ENCODE peak calls at places on chromosomes 7 and 10, in seven cellular contexts. One of them, this sample, is unnamed.

GRCh38 chr10:12351447-12351846 is 2.1 kb downstream of the CAMK1D start:
- DNase-seq in H1: no peak
- DNase-seq in HepG2: no peak
- DNase-seq in SK-N-SH: no peak
- DNase-seq in HCT116: no peak
- DNase-seq in K562: no peak
- DNase-seq in GM12878: no peak
- DNase-seq in this sample: no peak

GRCh38 chr7:131546583-131547111 is 9.8 kb downstream of the PODXL start:
- DNase-seq in SK-N-SH: peak; percentile 84
- DNase-seq in K562: peak; percentile 87
- DNase-seq in GM12878: no peak
- DNase-seq in HepG2: peak; percentile 46
- DNase-seq in HCT116: no peak
- DNase-seq in H1: peak; percentile 89
- DNase-seq in this sample: peak; percentile 57

GRCh38 chr7:70614237-70614984 is 517.5 kb upstream of the GALNT17 start:
- DNase-seq in GM12878: no peak
- DNase-seq in HCT116: no peak
- DNase-seq in K562: no peak
- DNase-seq in HepG2: no peak
- DNase-seq in SK-N-SH: peak; percentile 91
- DNase-seq in H1: no peak
- DNase-seq in this sample: no peak

GRCh38 chr7:130277763-130278643 is 11.3 kb downstream of the CPA2 start:
- DNase-seq in HCT116: peak; percentile 44
- DNase-seq in SK-N-SH: peak; percentile 77
- DNase-seq in HepG2: peak; percentile 25
- DNase-seq in H1: no peak
- DNase-seq in GM12878: no peak
- DNase-seq in K562: peak; percentile 69
- DNase-seq in this sample: peak; percentile 58

GRCh38 chr10:1156616-1156886 is 100.4 kb downstream of the WDR37 start:
- DNase-seq in SK-N-SH: no peak
- DNase-seq in K562: no peak
- DNase-seq in HCT116: no peak
- DNase-seq in GM12878: no peak
- DNase-seq in H1: no peak
- DNase-seq in HepG2: no peak
- DNase-seq in this sample: no peak

GRCh38 chr7:2629740-2630681 is 1.8 kb upstream of the TTYH3 start:
- DNase-seq in GM12878: no peak
- DNase-seq in HCT116: no peak
- DNase-seq in SK-N-SH: no peak
- DNase-seq in HepG2: peak; percentile 69
- DNase-seq in H1: no peak
- DNase-seq in K562: no peak
- DNase-seq in this sample: no peak

GRCh38 chr7:130942211-130942964 is 208.4 kb upstream of the KLF14 start:
- DNase-seq in SK-N-SH: no peak
- DNase-seq in GM12878: no peak
- DNase-seq in HepG2: peak; percentile 70
- DNase-seq in K562: peak; percentile 80
- DNase-seq in H1: no peak
- DNase-seq in HCT116: no peak
- DNase-seq in this sample: peak; percentile 31

GRCh38 chr10:89351402-89352038 is 23.7 kb downstream of the IFIT3 start:
- DNase-seq in HepG2: no peak
- DNase-seq in K562: no peak
- DNase-seq in SK-N-SH: no peak
- DNase-seq in H1: no peak
- DNase-seq in GM12878: peak; percentile 82
- DNase-seq in HCT116: no peak
- DNase-seq in this sample: peak; percentile 38

GRCh38 chr7:38824948-38825347 is 84.0 kb downstream of the VPS41 start:
- DNase-seq in HCT116: no peak
- DNase-seq in HepG2: no peak
- DNase-seq in H1: no peak
- DNase-seq in GM12878: no peak
- DNase-seq in SK-N-SH: no peak
- DNase-seq in K562: no peak
- DNase-seq in this sample: no peak

GRCh38 chr7:38222481-38223096 is 44.5 kb downstream of the STARD3NL start:
- DNase-seq in H1: no peak
- DNase-seq in HCT116: peak; percentile 34
- DNase-seq in GM12878: peak; percentile 34
- DNase-seq in SK-N-SH: peak; percentile 50
- DNase-seq in HepG2: peak; percentile 51
- DNase-seq in K562: peak; percentile 54
- DNase-seq in this sample: peak; percentile 75

GRCh38 chr7:100430450-100431285 is 1.0 kb downstream of the MEPCE start:
- DNase-seq in K562: no peak
- DNase-seq in H1: no peak
- DNase-seq in GM12878: no peak
- DNase-seq in HCT116: no peak
- DNase-seq in SK-N-SH: peak; percentile 59
- DNase-seq in HepG2: no peak
- DNase-seq in this sample: no peak

GRCh38 chr7:18494821-18495408 is 634 bp upstream of the HDAC9 start:
- DNase-seq in GM12878: no peak
- DNase-seq in K562: no peak
- DNase-seq in HepG2: no peak
- DNase-seq in H1: no peak
- DNase-seq in SK-N-SH: no peak
- DNase-seq in HCT116: no peak
- DNase-seq in this sample: no peak

GRCh38 chr7:18117482-18117881 is 89.8 kb upstream of the PRPS1L1 start:
- DNase-seq in HepG2: no peak
- DNase-seq in HCT116: no peak
- DNase-seq in H1: no peak
- DNase-seq in SK-N-SH: no peak
- DNase-seq in K562: no peak
- DNase-seq in GM12878: no peak
- DNase-seq in this sample: no peak

GRCh38 chr7:56229631-56230030 is 113.4 kb upstream of the NUPR2 start:
- DNase-seq in HepG2: no peak
- DNase-seq in K562: peak; percentile 5
- DNase-seq in SK-N-SH: peak; percentile 16
- DNase-seq in H1: no peak
- DNase-seq in GM12878: no peak
- DNase-seq in HCT116: no peak
- DNase-seq in this sample: no peak

GRCh38 chr10:129728905-129729540 is 235.1 kb downstream of the EBF3 start:
- DNase-seq in SK-N-SH: no peak
- DNase-seq in HCT116: no peak
- DNase-seq in GM12878: no peak
- DNase-seq in K562: no peak
- DNase-seq in H1: no peak
- DNase-seq in HepG2: no peak
- DNase-seq in this sample: no peak

GRCh38 chr7:602341-603141 is 82.9 kb upstream of the PDGFA start:
- DNase-seq in GM12878: no peak
- DNase-seq in K562: peak; percentile 79
- DNase-seq in HCT116: no peak
- DNase-seq in H1: no peak
- DNase-seq in HepG2: peak; percentile 18
- DNase-seq in SK-N-SH: no peak
- DNase-seq in this sample: no peak

GRCh38 chr7:16708980-16709379 is 44.6 kb upstream of the TSPAN13 start:
- DNase-seq in GM12878: no peak
- DNase-seq in HCT116: no peak
- DNase-seq in H1: no peak
- DNase-seq in K562: no peak
- DNase-seq in HepG2: no peak
- DNase-seq in SK-N-SH: no peak
- DNase-seq in this sample: peak; percentile 45
- TF ChIP-seq MAX in GM12878: no peak
- TF ChIP-seq MAX in HCT116: no peak
- TF ChIP-seq MAX in H1: no peak
- TF ChIP-seq MAX in K562: no peak
- TF ChIP-seq MAX in HepG2: no peak
- TF ChIP-seq MAX in SK-N-SH: peak; percentile 76
- TF ChIP-seq MAX in this sample: no peak

GRCh38 chr10:92886334-92886961 is 38.1 kb downstream of the EXOC6 start:
- DNase-seq in K562: no peak
- DNase-seq in HepG2: peak; percentile 16
- DNase-seq in H1: no peak
- DNase-seq in GM12878: no peak
- DNase-seq in SK-N-SH: no peak
- DNase-seq in HCT116: no peak
- DNase-seq in this sample: no peak
- H3K79me2 ChIP-seq in K562: peaks cover 90% of the 10 kb centered on the region
- H3K79me2 ChIP-seq in HepG2: peaks cover 37% of the 10 kb centered on the region
- H3K79me2 ChIP-seq in H1: no peaks in the 10 kb centered on the region
- H3K79me2 ChIP-seq in GM12878: no peaks in the 10 kb centered on the region
- H3K79me2 ChIP-seq in SK-N-SH: no peaks in the 10 kb centered on the region
- H3K79me2 ChIP-seq in HCT116: no peaks in the 10 kb centered on the region
- H3K79me2 ChIP-seq in this sample: peaks cover 78% of the 10 kb centered on the region

GRCh38 chr10:33506838-33507661 is 172.6 kb upstream of the NRP1 start:
- DNase-seq in H1: no peak
- DNase-seq in K562: no peak
- DNase-seq in HepG2: no peak
- DNase-seq in HCT116: no peak
- DNase-seq in SK-N-SH: no peak
- DNase-seq in GM12878: peak; percentile 39
- DNase-seq in this sample: peak; percentile 60
- TF ChIP-seq MAX in H1: no peak
- TF ChIP-seq MAX in K562: no peak
- TF ChIP-seq MAX in HepG2: no peak
- TF ChIP-seq MAX in HCT116: no peak
- TF ChIP-seq MAX in SK-N-SH: no peak
- TF ChIP-seq MAX in GM12878: no peak
- TF ChIP-seq MAX in this sample: no peak

GRCh38 chr7:66571568-66571967 is 57.1 kb upstream of the KCTD7 start:
- DNase-seq in HepG2: no peak
- DNase-seq in GM12878: no peak
- DNase-seq in K562: no peak
- DNase-seq in HCT116: no peak
- DNase-seq in SK-N-SH: no peak
- DNase-seq in H1: no peak
- DNase-seq in this sample: no peak

GRCh38 chr7:66576646-66577045 is 52.0 kb upstream of the KCTD7 start:
- DNase-seq in HepG2: no peak
- DNase-seq in K562: no peak
- DNase-seq in SK-N-SH: no peak
- DNase-seq in HCT116: no peak
- DNase-seq in GM12878: no peak
- DNase-seq in H1: no peak
- DNase-seq in this sample: no peak

GRCh38 chr7:66575398-66575797 is 53.3 kb upstream of the KCTD7 start:
- DNase-seq in H1: no peak
- DNase-seq in HCT116: no peak
- DNase-seq in K562: no peak
- DNase-seq in SK-N-SH: no peak
- DNase-seq in GM12878: no peak
- DNase-seq in HepG2: no peak
- DNase-seq in this sample: no peak
- H3K79me2 ChIP-seq in H1: peaks cover 68% of the 10 kb centered on the region
- H3K79me2 ChIP-seq in HCT116: peaks cover 84% of the 10 kb centered on the region
- H3K79me2 ChIP-seq in K562: peaks cover 74% of the 10 kb centered on the region
- H3K79me2 ChIP-seq in SK-N-SH: peaks cover 97% of the 10 kb centered on the region
- H3K79me2 ChIP-seq in GM12878: peaks cover 25% of the 10 kb centered on the region
- H3K79me2 ChIP-seq in HepG2: peaks cover 72% of the 10 kb centered on the region
- H3K79me2 ChIP-seq in this sample: peaks cover 45% of the 10 kb centered on the region

DNA sequence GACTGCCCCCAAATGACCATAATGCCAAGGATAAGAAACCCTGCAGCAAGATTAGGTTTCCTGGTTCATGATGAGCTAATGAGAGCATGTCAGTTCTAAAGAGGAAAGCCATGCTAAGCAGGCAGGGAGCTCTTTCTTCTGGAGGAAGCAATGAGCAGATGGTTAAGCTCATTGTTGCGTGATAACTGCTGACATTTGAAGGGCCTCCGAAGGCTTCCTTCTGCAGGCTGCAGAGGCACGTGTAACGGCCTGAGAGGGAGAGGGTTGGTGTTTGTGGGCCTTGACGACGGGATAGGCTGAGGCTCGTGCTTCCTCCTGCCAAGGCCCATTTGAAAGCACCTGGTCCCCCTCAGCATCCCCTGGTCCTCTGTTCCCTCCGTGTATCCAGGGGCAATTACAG is 63.5 kb upstream of the BTBD16 start:
- DNase-seq in SK-N-SH: no peak
- DNase-seq in K562: no peak
- DNase-seq in H1: no peak
- DNase-seq in HepG2: no peak
- DNase-seq in HCT116: no peak
- DNase-seq in GM12878: no peak
- DNase-seq in this sample: no peak
- TF ChIP-seq MAX in SK-N-SH: no peak
- TF ChIP-seq MAX in K562: no peak
- TF ChIP-seq MAX in H1: no peak
- TF ChIP-seq MAX in HepG2: no peak
- TF ChIP-seq MAX in HCT116: no peak
- TF ChIP-seq MAX in GM12878: no peak
- TF ChIP-seq MAX in this sample: no peak

DNA sequence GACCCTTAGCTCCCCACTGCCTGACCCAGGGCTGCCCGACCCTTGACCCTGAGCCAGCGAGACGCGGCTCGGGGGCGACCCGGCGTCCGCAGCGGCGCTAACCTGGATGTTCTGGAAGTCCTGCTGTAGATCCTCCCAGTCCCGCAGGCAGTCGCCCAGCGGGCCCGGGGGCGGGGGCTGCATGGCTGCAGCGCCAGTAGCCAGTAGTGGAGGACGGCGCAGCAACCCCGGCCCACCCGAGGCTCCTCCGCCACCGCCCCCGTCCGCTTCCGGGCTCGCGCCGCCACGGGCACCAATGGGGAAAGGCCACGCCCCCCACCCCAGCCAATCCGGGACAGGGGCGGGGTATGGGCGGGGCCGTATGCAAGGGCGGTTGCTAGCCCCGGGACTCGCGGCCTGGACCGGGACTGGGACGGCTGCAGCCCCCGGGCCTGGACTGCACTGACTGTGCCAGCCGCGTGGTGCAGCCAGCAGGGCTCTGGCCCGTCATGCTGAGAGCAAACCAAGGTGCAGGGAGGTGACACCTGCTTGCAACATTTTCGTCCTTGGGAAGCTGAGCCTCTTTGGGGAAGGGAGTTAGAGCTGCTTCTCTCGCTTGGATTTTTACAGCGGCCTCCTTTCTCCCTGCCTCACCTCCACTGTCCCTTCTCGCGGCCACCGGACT is at the start of gene TMEM120A:
- DNase-seq in GM12878: peak; percentile 49
- DNase-seq in SK-N-SH: peak; percentile 100
- DNase-seq in H1: peak; percentile 56
- DNase-seq in HCT116: peak; percentile 54
- DNase-seq in K562: peak; percentile 100
- DNase-seq in HepG2: peak; percentile 88
- DNase-seq in this sample: peak; percentile 95
- H3K79me2 ChIP-seq in GM12878: no peaks in the 10 kb centered on the region
- H3K79me2 ChIP-seq in SK-N-SH: peaks cover 5% of the 10 kb centered on the region
- H3K79me2 ChIP-seq in H1: no peaks in the 10 kb centered on the region
- H3K79me2 ChIP-seq in HCT116: no peaks in the 10 kb centered on the region
- H3K79me2 ChIP-seq in K562: peaks cover 2% of the 10 kb centered on the region
- H3K79me2 ChIP-seq in HepG2: peaks cover 2% of the 10 kb centered on the region
- H3K79me2 ChIP-seq in this sample: no peaks in the 10 kb centered on the region

This sample was measured in endothelial cell of umbilical vein.